ENCODE peak calls at places on chromosomes 12 and 14, in seven cellular contexts. T is endothelial cell of umbilical vein, N is HCT116, U is Panc1, J is breast epithelium, X is suprapubic skin, G is transverse colon. O is an unnamed sample.

GRCh38 chr14:22733829-22734228 is 32.7 kb upstream of the OXA1L start:
- DNase-seq in T (no peak), J (no peak), N (no peak), X (no peak), G (no peak), U (no peak), O (no peak)

GRCh38 chr12:49059063-49059384 is 1.6 kb downstream of the KMT2D start:
- DNase-seq in N (no peak), G (no peak), U (no peak), X (no peak), T (no peak), J (no peak), O (no peak)

GRCh38 chr12:92065018-92065499 is 80.6 kb downstream of the BTG1 start:
- DNase-seq in N (no peak), J (no peak), T (no peak), G (peak), U (no peak), X (no peak), O (no peak)

GRCh38 chr12:100190013-100190394 is 10.6 kb upstream of the ACTR6 start:
- DNase-seq in G (no peak), N (no peak), J (no peak), X (no peak), U (no peak), T (no peak), O (peak)

GRCh38 chr14:35242599-35243311 is 49.4 kb upstream of the PSMA6 start:
- DNase-seq in N (no peak), X (no peak), T (no peak), U (no peak), J (no peak), G (no peak), O (no peak)

GRCh38 chr12:127650626-127651025 is 616.3 kb upstream of the TMEM132C start:
- DNase-seq in N (no peak), J (no peak), G (no peak), T (no peak), U (no peak), X (no peak), O (no peak)

GRCh38 chr12:106195638-106196037 is 52.2 kb downstream of the CKAP4 start:
- DNase-seq in T (no peak), N (no peak), J (peak), X (peak), U (no peak), G (peak), O (peak)

GRCh38 chr14:60758875-60759274 is 24.3 kb downstream of the MNAT1 start:
- DNase-seq in U (no peak), N (no peak), X (no peak), T (no peak), G (no peak), J (no peak), O (no peak)

GRCh38 chr12:126506426-126507182 is 1441.4 kb downstream of the AACS start:
- DNase-seq in J (no peak), N (no peak), G (no peak), U (no peak), X (no peak), T (no peak), O (no peak)

GRCh38 chr12:14621821-14622220 is 54.1 kb upstream of the PLBD1 start:
- DNase-seq in X (no peak), N (no peak), T (no peak), U (no peak), J (no peak), G (no peak), O (no peak)

GRCh38 chr14:91311284-91311662 is 66.8 kb upstream of the GPR68 start:
- DNase-seq in X (no peak), U (no peak), J (no peak), N (no peak), T (no peak), G (peak), O (no peak)

GRCh38 chr12:104877107-104877705 is 80.9 kb downstream of the SLC41A2 start:
- DNase-seq in G (peak), U (no peak), T (peak), J (no peak), X (no peak), N (no peak), O (no peak)

GRCh38 chr12:124027753-124028559 is 54.9 kb downstream of the ZNF664 start:
- DNase-seq in X (no peak), G (no peak), J (no peak), T (no peak), N (no peak), U (no peak), O (no peak)

GRCh38 chr14:49019467-49020100 is 566.6 kb downstream of the RPS29 start:
- DNase-seq in X (no peak), N (no peak), U (no peak), G (no peak), J (no peak), T (no peak), O (no peak)

GRCh38 chr14:29317423-29317822 is 550.8 kb downstream of the FOXG1 start:
- DNase-seq in G (no peak), U (no peak), N (no peak), X (no peak), T (no peak), J (no peak), O (no peak)

GRCh38 chr12:113416091-113416754 is 6.0 kb upstream of the SDSL start:
- DNase-seq in T (no peak), U (no peak), N (no peak), G (peak), X (no peak), J (no peak), O (no peak)

GRCh38 chr14:51448831-51449665 is 202.7 kb upstream of the FRMD6 start:
- DNase-seq in J (no peak), U (no peak), T (peak), X (no peak), G (no peak), N (no peak), O (peak)

GRCh38 chr12:32163596-32163995 is 56.9 kb downstream of the BICD1 start:
- DNase-seq in G (no peak), J (no peak), N (no peak), T (peak), X (no peak), U (no peak), O (no peak)

GRCh38 chr14:94643316-94644101 is 31.3 kb downstream of the SERPINA3 start:
- DNase-seq in X (peak), U (no peak), J (no peak), G (no peak), N (no peak), T (no peak), O (no peak)

GRCh38 chr14:74846968-74847549 is 28.9 kb downstream of the PROX2 start:
- DNase-seq in G (no peak), N (no peak), J (no peak), U (no peak), X (no peak), T (no peak), O (no peak)

GRCh38 chr12:83074495-83074894 is 387.8 kb downstream of the TMTC2 start:
- DNase-seq in J (no peak), G (no peak), X (no peak), T (no peak), N (no peak), U (no peak), O (no peak)

GRCh38 chr12:6337958-6338406 is 3.9 kb downstream of the TNFRSF1A start:
- DNase-seq in N (no peak), J (no peak), U (no peak), T (peak), G (no peak), X (no peak), O (no peak)
- TF ChIP-seq POLR2AphosphoS5 in N (peak), J (no peak), U (no peak), T (no peak), G (peak), X (no peak), O (peak)

GRCh38 chr12:111600296-111600562 is 1.1 kb upstream of the ATXN2 start:
- DNase-seq in X (no peak), N (no peak), G (no peak), T (no peak), J (no peak), U (no peak), O (no peak)

GRCh38 chr12:111596985-111597730 is 2.0 kb downstream of the ATXN2 start:
- DNase-seq in J (peak), X (no peak), T (peak), U (peak), N (peak), G (peak), O (no peak)

GRCh38 chr12:111598637-111599458 is at the start of gene ATXN2:
- DNase-seq in G (peak), U (no peak), X (no peak), J (peak), T (peak), N (no peak), O (no peak)

GRCh38 chr12:111597731-111598636 is 1.1 kb downstream of the ATXN2 start:
- DNase-seq in T (peak), J (peak), N (no peak), G (peak), X (peak), U (no peak), O (no peak)

DNA sequence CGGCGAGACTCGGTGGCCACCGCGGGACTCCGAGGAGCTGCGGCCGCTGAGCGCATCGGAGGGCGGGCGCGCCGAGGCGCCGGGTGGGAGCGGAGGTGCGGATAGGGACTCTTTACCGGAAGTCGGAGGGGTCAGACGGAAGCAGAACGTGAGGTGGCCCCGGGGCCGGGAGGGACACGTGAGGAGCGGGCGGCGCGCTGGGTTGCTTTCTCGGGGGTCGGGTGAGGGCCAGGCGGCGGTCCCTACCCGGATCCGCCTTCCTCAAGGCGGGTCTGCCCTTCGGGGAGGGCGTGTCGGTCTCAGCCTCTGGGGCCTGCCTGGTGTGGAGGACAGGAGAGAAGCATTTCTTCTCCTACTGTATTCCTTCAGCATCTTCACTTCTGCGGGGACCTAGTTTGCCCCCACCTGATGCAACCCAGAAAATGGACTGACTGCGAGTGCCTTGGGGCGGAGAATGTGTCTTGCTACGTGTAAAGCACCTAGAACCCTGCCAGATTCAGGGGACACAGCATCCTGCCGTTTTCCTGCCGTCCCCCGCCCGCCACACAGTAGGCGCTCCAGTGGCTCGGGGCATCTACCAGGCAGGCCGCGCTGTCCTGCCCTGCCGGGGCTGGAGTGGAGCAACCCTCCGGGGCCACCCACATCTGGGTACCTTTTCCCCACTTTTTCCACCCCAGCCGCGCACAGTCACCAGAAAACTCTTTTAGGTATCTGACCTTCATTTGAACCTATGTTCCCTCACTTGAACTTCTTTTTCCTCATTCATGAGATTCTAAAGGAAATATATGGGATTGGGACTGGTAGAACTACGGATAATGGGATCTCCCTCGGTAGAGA is 562 bp upstream of the ATXN2 start:
- DNase-seq in G (peak), U (peak), T (peak), J (peak), X (peak), N (peak), O (peak)
- TF ChIP-seq CTCF in G (no peak), U (no peak), T (no peak), J (no peak), X (no peak), N (no peak), O (no peak)

GRCh38 chr12:6432991-6433390 is 11.8 kb upstream of the CD27 start:
- DNase-seq in U (no peak), J (no peak), X (no peak), N (no peak), T (no peak), G (no peak), O (no peak)

GRCh38 chr12:6430990-6431353 is 13.8 kb upstream of the CD27 start:
- DNase-seq in G (no peak), X (no peak), N (no peak), T (no peak), U (no peak), J (no peak), O (no peak)

GRCh38 chr12:6428326-6428725 is 16.4 kb upstream of the CD27 start:
- DNase-seq in G (no peak), X (no peak), T (no peak), U (no peak), N (no peak), J (no peak), O (no peak)

GRCh38 chr12:6426882-6427671 is 17.7 kb upstream of the CD27 start:
- DNase-seq in N (no peak), J (no peak), X (no peak), T (no peak), G (peak), U (no peak), O (no peak)

GRCh38 chr12:6430124-6430989 is 14.4 kb upstream of the CD27 start:
- DNase-seq in T (peak), N (peak), X (peak), J (peak), U (peak), G (peak), O (peak)
- TF ChIP-seq POLR2AphosphoS5 in T (peak), N (peak), X (peak), J (peak), U (no peak), G (peak), O (peak)

GRCh38 chr12:48007206-48007605 is 2.9 kb upstream of the COL2A1 start:
- DNase-seq in N (no peak), G (no peak), T (no peak), J (no peak), X (no peak), U (no peak), O (no peak)

GRCh38 chr12:48008349-48008748 is 4.1 kb upstream of the COL2A1 start:
- DNase-seq in G (no peak), X (no peak), T (no peak), J (no peak), N (no peak), U (no peak), O (no peak)

GRCh38 chr12:48010366-48010970 is 6.2 kb upstream of the COL2A1 start:
- DNase-seq in J (no peak), T (no peak), N (no peak), X (no peak), U (no peak), G (no peak), O (no peak)

GRCh38 chr12:48009471-48009870 is 5.2 kb upstream of the COL2A1 start:
- DNase-seq in U (no peak), N (no peak), T (no peak), G (no peak), X (no peak), J (no peak), O (no peak)

GRCh38 chr12:48008950-48009349 is 4.7 kb upstream of the COL2A1 start:
- DNase-seq in G (no peak), U (no peak), X (no peak), N (no peak), T (no peak), J (no peak), O (no peak)
- TF ChIP-seq CTCF in G (no peak), U (no peak), X (no peak), N (no peak), T (no peak), J (no peak), O (no peak)

DNA sequence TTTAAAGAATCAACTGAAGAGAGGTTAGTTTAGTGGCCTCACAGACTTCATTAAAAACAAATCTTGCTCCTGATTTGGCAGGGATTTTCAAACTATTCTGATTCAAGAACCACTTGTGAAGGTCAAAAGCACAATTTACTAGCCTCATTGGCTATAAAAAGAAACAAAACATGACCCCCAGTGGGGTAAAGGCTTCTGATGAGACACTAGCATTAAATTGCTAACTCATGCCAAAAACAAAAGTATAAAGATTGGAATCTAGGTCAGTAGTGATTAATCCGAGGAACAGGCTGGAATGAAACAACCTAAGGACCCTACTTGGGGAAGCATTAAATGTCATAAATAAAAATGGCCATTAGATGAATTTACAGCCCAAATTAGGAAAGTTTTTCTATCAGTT is 312.3 kb downstream of the PAWR start:
- DNase-seq in X (no peak), T (no peak), G (no peak), N (no peak), J (no peak), U (no peak), O (no peak)
- TF ChIP-seq POLR2AphosphoS5 in X (no peak), T (no peak), G (no peak), N (no peak), J (no peak), U (no peak), O (no peak)

GRCh38 chr14:104475256-104475655 is 104.3 kb upstream of the C14orf180 start:
- DNase-seq in N (no peak), U (no peak), G (no peak), T (no peak), J (no peak), X (peak), O (peak)

GRCh38 chr14:104472536-104473243 is 106.9 kb upstream of the C14orf180 start:
- DNase-seq in J (no peak), U (no peak), X (peak), N (no peak), T (no peak), G (no peak), O (no peak)

GRCh38 chr14:104472073-104472472 is 107.5 kb upstream of the C14orf180 start:
- DNase-seq in J (no peak), X (no peak), G (no peak), T (no peak), U (no peak), N (no peak), O (peak)

GRCh38 chr14:104473649-104474574 is 105.7 kb upstream of the C14orf180 start:
- DNase-seq in J (no peak), X (peak), N (no peak), G (no peak), U (no peak), T (no peak), O (peak)

GRCh38 chr14:104473244-104473565 is 106.4 kb upstream of the C14orf180 start:
- DNase-seq in N (no peak), T (no peak), J (no peak), G (no peak), X (peak), U (no peak), O (no peak)
- TF ChIP-seq CTCF in N (no peak), T (no peak), J (no peak), G (no peak), X (no peak), U (no peak), O (no peak)